ENCODE peak calls at places on chromosome 3, in nine cellular contexts. D, L, X, Y, F, O, P, T and R are unnamed samples.

GRCh38 chr3:159082514-159082913 is 280.7 kb downstream of the MFSD1 start:
- DNase-seq in D (no peak), L (no peak), X (no peak), Y (no peak), F (no peak), O (no peak), P (no peak), T (no peak), R (no peak)

GRCh38 chr3:139173372-139174108 is 128.8 kb upstream of the PRR23C start:
- DNase-seq in D (no peak), L (no peak), X (no peak), Y (no peak), F (peak), O (no peak), P (peak), T (no peak), R (no peak)

GRCh38 chr3:184375747-184376495 is 2.1 kb downstream of the THPO start:
- DNase-seq in D (no peak), L (no peak), X (no peak), Y (no peak), F (no peak), O (no peak), P (no peak), T (no peak), R (no peak)

GRCh38 chr3:42856544-42856943 is 19.1 kb downstream of the CYP8B1 start:
- DNase-seq in D (no peak), L (no peak), X (no peak), Y (no peak), F (no peak), O (no peak), P (no peak), T (no peak), R (no peak)

GRCh38 chr3:46668591-46668990 is 24.9 kb downstream of the ALS2CL start:
- DNase-seq in D (no peak), L (no peak), X (peak), Y (peak), F (no peak), O (no peak), P (no peak), T (no peak), R (peak)

GRCh38 chr3:197750396-197750831 is 731 bp downstream of the FYTTD1 start:
- DNase-seq in D (peak), L (peak), X (peak), Y (peak), F (peak), O (peak), P (peak), T (peak), R (peak)

GRCh38 chr3:175270199-175270837 is 411.2 kb downstream of the NAALADL2 start:
- DNase-seq in D (peak), L (no peak), X (no peak), Y (no peak), F (peak), O (no peak), P (peak), T (no peak), R (no peak)

GRCh38 chr3:180420016-180420415 is 181.9 kb upstream of the TTC14 start:
- DNase-seq in D (no peak), L (no peak), X (no peak), Y (no peak), F (no peak), O (no peak), P (no peak), T (no peak), R (no peak)

GRCh38 chr3:64082917-64083587 is 59.8 kb upstream of the PSMD6 start:
- DNase-seq in D (no peak), L (no peak), X (no peak), Y (no peak), F (no peak), O (no peak), P (peak), T (no peak), R (no peak)

GRCh38 chr3:13301295-13301987 is 118.7 kb downstream of the NUP210 start:
- DNase-seq in D (peak), L (no peak), X (peak), Y (no peak), F (peak), O (no peak), P (peak), T (no peak), R (no peak)

DNA sequence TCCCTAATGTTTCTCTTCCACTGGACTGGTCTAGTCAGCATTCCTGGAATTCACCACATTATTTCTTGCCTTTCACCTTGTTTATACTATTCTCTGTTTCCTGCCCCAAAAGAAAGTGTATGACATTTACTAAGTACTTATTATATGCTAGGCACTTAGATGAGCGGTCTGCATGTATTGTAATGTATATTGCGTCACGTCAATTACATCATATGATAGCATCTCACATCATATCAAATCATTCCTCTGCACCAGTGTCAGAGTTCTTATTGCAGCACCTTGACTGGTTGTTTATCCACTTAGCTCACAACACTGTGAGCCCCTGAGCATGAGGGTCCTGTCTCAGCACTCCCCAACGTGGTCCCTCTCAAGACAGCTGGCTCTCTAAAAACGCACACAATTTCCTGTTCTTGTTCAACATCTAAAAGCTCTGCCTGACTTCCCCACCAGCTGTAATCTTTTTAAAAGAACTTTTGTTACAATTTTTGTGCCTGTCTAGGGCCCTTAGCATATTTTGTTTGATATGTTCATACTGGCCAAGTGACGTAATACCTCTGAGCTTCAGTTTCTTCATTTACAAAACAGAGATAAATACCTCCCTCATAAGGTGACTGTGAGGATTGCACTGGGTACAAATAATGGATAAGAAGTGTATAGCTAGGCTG is 58.8 kb downstream of the ARHGAP31 start:
- DNase-seq in D (peak), L (no peak), X (no peak), Y (no peak), F (peak), O (no peak), P (peak), T (no peak), R (no peak)
- TF ChIP-seq CTCF in D (peak), L (peak), X (peak), Y (peak), F (peak), O (peak), P (peak), T (no peak), R (peak)

GRCh38 chr3:16060358-16060852 is 114.1 kb upstream of the GALNT15 start:
- DNase-seq in D (peak), L (no peak), X (no peak), Y (peak), F (peak), O (no peak), P (peak), T (no peak), R (no peak)
- TF ChIP-seq CTCF in D (no peak), L (no peak), X (no peak), Y (no peak), F (no peak), O (no peak), P (no peak), T (no peak), R (no peak)

DNA sequence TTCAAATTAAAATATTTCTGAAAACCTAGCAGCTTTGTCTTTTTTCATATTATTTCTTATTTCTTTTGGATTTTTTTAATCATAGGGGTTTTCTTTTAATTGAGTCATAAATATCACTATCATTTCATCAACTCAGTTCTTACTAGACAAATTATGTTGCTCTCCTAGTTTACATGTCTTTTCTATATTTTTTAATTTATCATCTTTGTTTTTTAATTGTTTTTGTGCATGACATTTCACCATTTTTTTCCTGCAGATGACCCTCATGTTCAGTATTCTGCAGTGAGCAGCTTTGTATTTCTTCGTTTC is 89.9 kb downstream of the RASA2 start:
- DNase-seq in D (no peak), L (no peak), X (no peak), Y (no peak), F (no peak), O (no peak), P (no peak), T (no peak), R (no peak)
- TF ChIP-seq CTCF in D (no peak), L (no peak), X (no peak), Y (no peak), F (no peak), O (no peak), P (no peak), T (peak), R (no peak)

GRCh38 chr3:150227839-150228238 is 180.3 kb upstream of the TSC22D2 start:
- DNase-seq in D (peak), L (no peak), X (no peak), Y (peak), F (peak), O (peak), P (peak), T (peak), R (peak)
- TF ChIP-seq CTCF in D (peak), L (no peak), X (peak), Y (peak), F (peak), O (peak), P (peak), T (peak), R (no peak)

GRCh38 chr3:852033-852432 is 240.8 kb upstream of the CNTN6 start:
- DNase-seq in D (no peak), L (no peak), X (no peak), Y (no peak), F (no peak), O (no peak), P (no peak), T (no peak), R (no peak)
- TF ChIP-seq CTCF in D (peak), L (no peak), X (no peak), Y (no peak), F (no peak), O (peak), P (no peak), T (no peak), R (no peak)

DNA sequence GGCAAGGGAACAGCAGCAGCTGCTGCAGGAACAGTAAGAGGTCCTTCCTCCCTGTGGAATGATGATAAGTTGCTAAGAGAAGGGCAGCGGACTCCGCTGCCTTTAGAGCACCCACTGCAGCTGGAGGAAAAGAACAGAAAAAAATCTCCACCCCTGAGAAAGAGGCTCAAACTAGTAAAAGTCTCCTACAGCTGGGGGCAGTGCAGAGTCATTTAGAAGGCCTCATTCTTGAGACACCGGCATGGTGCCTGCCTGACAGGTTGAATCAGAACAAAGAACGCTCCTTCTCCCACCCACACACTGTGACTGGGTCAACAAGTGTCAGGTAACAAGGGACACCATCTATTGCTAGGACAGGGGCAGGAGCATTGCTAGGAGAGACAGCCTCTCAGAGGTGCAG is 188.4 kb downstream of the ABHD5 start:
- DNase-seq in D (peak), L (no peak), X (no peak), Y (no peak), F (no peak), O (no peak), P (no peak), T (no peak), R (peak)
- TF ChIP-seq CTCF in D (peak), L (no peak), X (no peak), Y (peak), F (peak), O (peak), P (no peak), T (peak), R (peak)

DNA sequence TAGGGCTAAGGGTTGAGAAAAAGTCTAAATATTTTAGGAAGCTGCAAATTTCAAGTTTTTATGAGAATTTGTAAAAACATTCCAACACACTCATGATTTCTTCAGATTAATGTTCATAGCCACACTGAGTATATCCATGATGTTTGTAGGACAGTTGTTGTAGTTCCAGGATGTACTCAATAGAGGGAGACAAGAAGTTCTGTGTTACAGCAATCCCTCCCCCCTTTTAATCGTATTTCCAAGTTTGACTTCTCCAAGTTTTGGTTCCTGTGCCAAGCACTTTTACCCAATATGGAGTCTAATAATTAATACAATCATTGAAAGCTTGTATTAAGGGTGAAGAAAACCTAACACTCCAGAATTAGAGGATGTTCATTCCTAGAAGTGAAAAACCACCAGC is 143.4 kb downstream of the FEZF2 start:
- DNase-seq in D (peak), L (no peak), X (no peak), Y (no peak), F (no peak), O (no peak), P (peak), T (no peak), R (no peak)
- TF ChIP-seq CTCF in D (peak), L (no peak), X (no peak), Y (no peak), F (no peak), O (peak), P (peak), T (peak), R (no peak)

GRCh38 chr3:194711913-194712312 is 26.2 kb downstream of the FAM43A start:
- DNase-seq in D (peak), L (no peak), X (no peak), Y (no peak), F (peak), O (no peak), P (peak), T (no peak), R (no peak)
- TF ChIP-seq CTCF in D (no peak), L (no peak), X (no peak), Y (no peak), F (no peak), O (no peak), P (no peak), T (no peak), R (no peak)

DNA sequence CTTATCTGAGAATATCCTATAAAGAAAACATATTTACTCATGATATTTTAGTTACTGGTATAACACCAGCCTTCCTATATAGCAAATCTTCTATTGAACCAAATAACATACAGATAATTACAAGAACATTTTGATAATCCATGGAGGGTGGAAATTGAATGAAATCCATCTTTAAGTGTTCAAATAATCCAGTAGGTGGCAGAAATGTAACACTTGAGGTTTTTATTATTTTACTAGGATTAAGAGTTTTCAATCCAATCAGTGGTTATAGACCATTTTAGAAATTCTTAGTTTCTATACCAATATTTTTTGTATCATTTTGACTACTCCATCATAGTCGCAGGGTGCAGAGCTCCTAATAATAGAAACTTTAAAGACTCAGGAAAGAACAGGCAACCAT is 101.9 kb upstream of the KCNH8 start:
- DNase-seq in D (no peak), L (no peak), X (no peak), Y (no peak), F (no peak), O (no peak), P (no peak), T (no peak), R (no peak)
- TF ChIP-seq CTCF in D (no peak), L (no peak), X (peak), Y (no peak), F (no peak), O (peak), P (no peak), T (peak), R (no peak)